ENCODE peak calls at places on chromosomes 3 and 15, in five cellular contexts. K is stimulated activated CD4-positive, alpha-beta T cell treated with anti-CD3 and anti-CD28 coated beads, TNF-alpha, amount 100 ng/mL, for 24 hours; R is AG08396; M is naive thymus-derived CD8-positive, alpha-beta T cell; Y is GF-D8. C is an unnamed sample.
A peak's percentile ranks its signal among the peaks of the same experiment; 100 is the strongest.

GRCh38 chr15:26235148-26235769 is 372.1 kb upstream of the ATP10A start:
- DNase-seq in K (no peak), R (no peak), M (no peak), Y (no peak), C (no peak)

GRCh38 chr15:98616397-98616796 is 31.9 kb upstream of the IGF1R start:
- DNase-seq in K (no peak), R (no peak), M (no peak), Y (no peak), C (no peak)

GRCh38 chr15:59244337-59244736 is 37.7 kb downstream of the LDHAL6B start:
- DNase-seq in K (no peak), R (no peak), M (no peak), Y (no peak), C (no peak)

GRCh38 chr3:153052096-153052460 is 109.9 kb upstream of the RAP2B start:
- DNase-seq in K (no peak), R (peak; percentile 77), M (no peak), Y (no peak), C (no peak)

GRCh38 chr15:91298101-91298500 is 198.0 kb downstream of the SV2B start:
- DNase-seq in K (no peak), R (no peak), M (no peak), Y (no peak), C (no peak)

GRCh38 chr15:52689562-52689961 is 10.4 kb upstream of the ATOSA start:
- DNase-seq in K (no peak), R (no peak), M (no peak), Y (no peak), C (no peak)

GRCh38 chr15:99211926-99212325 is 37.5 kb downstream of the TTC23 start:
- DNase-seq in K (no peak), R (peak; percentile 37), M (no peak), Y (no peak), C (no peak)

GRCh38 chr15:44468713-44469385 is 41.4 kb downstream of the CTDSPL2 start:
- DNase-seq in K (no peak), R (peak; percentile 8), M (no peak), Y (no peak), C (no peak)

GRCh38 chr15:90006217-90007088 is 5.3 kb downstream of the ZNF710 start:
- DNase-seq in K (no peak), R (no peak), M (no peak), Y (no peak), C (no peak)

GRCh38 chr15:32643907-32644445 is 2.5 kb downstream of the SCG5 start:
- DNase-seq in K (no peak), R (no peak), M (no peak), Y (no peak), C (no peak)

GRCh38 chr3:113136071-113136470 is 75.3 kb upstream of the BOC start:
- DNase-seq in K (no peak), R (peak; percentile 25), M (no peak), Y (no peak), C (no peak)

GRCh38 chr15:62058327-62059028 is 1.8 kb downstream of the VPS13C start:
- DNase-seq in K (no peak), R (no peak), M (no peak), Y (no peak), C (no peak)

GRCh38 chr15:30023798-30024295 is 58.9 kb upstream of the GOLGA8J start:
- DNase-seq in K (no peak), R (no peak), M (no peak), Y (no peak), C (no peak)

GRCh38 chr15:69092159-69092558 is 68.3 kb upstream of the GLCE start:
- DNase-seq in K (no peak), R (no peak), M (no peak), Y (no peak), C (no peak)

GRCh38 chr3:190183121-190183520 is 62.4 kb upstream of the P3H2 start:
- DNase-seq in K (no peak), R (peak; percentile 85), M (no peak), Y (no peak), C (no peak)

GRCh38 chr3:150372320-150373118 is 35.6 kb upstream of the TSC22D2 start:
- DNase-seq in K (no peak), R (peak; percentile 30), M (no peak), Y (no peak), C (no peak)

GRCh38 chr15:75195122-75195765 is 6.4 kb upstream of the C15orf39 start:
- DNase-seq in K (no peak), R (no peak), M (no peak), Y (no peak), C (no peak)

GRCh38 chr3:182740710-182741109 is 52.6 kb upstream of the ATP11B start:
- DNase-seq in K (no peak), R (no peak), M (no peak), Y (no peak), C (no peak)

GRCh38 chr3:15180042-15180611 is 25.9 kb upstream of the CAPN7 start:
- DNase-seq in K (no peak), R (no peak), M (peak; percentile 4), Y (no peak), C (no peak)

GRCh38 chr3:13208706-13209295 is 135.6 kb upstream of the IQSEC1 start:
- DNase-seq in K (no peak), R (no peak), M (no peak), Y (no peak), C (no peak)

GRCh38 chr3:42236611-42237010 is 29.4 kb downstream of the CCK start:
- DNase-seq in K (no peak), R (no peak), M (no peak), Y (no peak), C (no peak)

GRCh38 chr3:70097084-70097483 is 97.6 kb downstream of the SAMMSON start:
- DNase-seq in K (no peak), R (no peak), M (no peak), Y (no peak), C (no peak)

GRCh38 chr15:60790641-60791040 is 311.7 kb upstream of the ICE2 start:
- DNase-seq in K (no peak), R (no peak), M (no peak), Y (no peak), C (no peak)

GRCh38 chr3:58008140-58009025 is at the start of gene FLNB:
- DNase-seq in K (peak; percentile 77), R (peak; percentile 98), M (peak; percentile 80), Y (no peak), C (peak; percentile 67)

GRCh38 chr3:10474439-10474723 is 31.0 kb downstream of the ATP2B2 start:
- DNase-seq in K (no peak), R (no peak), M (no peak), Y (no peak), C (no peak)

GRCh38 chr15:65254237-65254820 is 32.4 kb downstream of the PARP16 start:
- DNase-seq in K (no peak), R (no peak), M (no peak), Y (no peak), C (no peak)

GRCh38 chr15:29747837-29748417 is 74.3 kb downstream of the TJP1 start:
- DNase-seq in K (no peak), R (no peak), M (peak; percentile 1), Y (no peak), C (no peak)

GRCh38 chr3:60552581-60552980 is 698.7 kb downstream of the FHIT start:
- DNase-seq in K (no peak), R (no peak), M (no peak), Y (no peak), C (no peak)

GRCh38 chr3:177561769-177562360 is 364.6 kb upstream of the TBL1XR1 start:
- DNase-seq in K (no peak), R (no peak), M (no peak), Y (no peak), C (no peak)

C was measured in T follicular helper cell.